ENCODE peak calls at places on chromosomes 16 and 17, in six cellular contexts. O is PC-3; C is lower lobe of right lung; M is bronchial epithelial cell; R is mucosa of descending colon; G is CD4-positive, alpha-beta memory T cell. E is an unnamed sample. For H3K36me3, the result is how much of the 10 kb centered on the place peaks cover.

GRCh38 chr17:8468109-8468508 is 32.4 kb downstream of the NDEL1 start:
- DNase-seq in G (no peak), O (no peak), R (no peak), M (no peak), C (no peak), E (no peak)

GRCh38 chr16:3434373-3434772 is 8.9 kb downstream of the ZNF597 start:
- DNase-seq in O (no peak), R (no peak), G (no peak), M (no peak), C (no peak), E (no peak)

GRCh38 chr16:47887496-47887895 is 268.3 kb downstream of the ABCC12 start:
- DNase-seq in M (peak), O (peak), G (no peak), R (no peak), C (no peak), E (no peak)

GRCh38 chr16:266258-267164 is 9.2 kb downstream of the RGS11 start:
- DNase-seq in O (no peak), C (no peak), M (no peak), R (no peak), G (no peak), E (no peak)

GRCh38 chr16:89326721-89327120 is 109.2 kb downstream of the ZNF778 start:
- DNase-seq in R (peak), G (no peak), M (no peak), O (no peak), C (no peak), E (no peak)

GRCh38 chr16:75203106-75203505 is 3.9 kb downstream of the CTRB2 start:
- DNase-seq in R (no peak), C (peak), O (no peak), M (no peak), G (no peak), E (no peak)

GRCh38 chr17:77473615-77474226 is 333.0 kb downstream of the SEC14L1 start:
- DNase-seq in G (no peak), C (no peak), M (peak), O (peak), R (no peak), E (no peak)

GRCh38 chr16:1895949-1896675 is 22.1 kb downstream of the HS3ST6 start:
- DNase-seq in C (no peak), M (no peak), R (no peak), O (no peak), G (no peak), E (peak)

GRCh38 chr16:56732832-56733231 is 2.9 kb downstream of the NUP93 start:
- DNase-seq in C (no peak), R (no peak), M (no peak), G (no peak), O (no peak), E (no peak)

GRCh38 chr17:32870969-32871368 is 6.0 kb downstream of the MYO1D start:
- DNase-seq in R (no peak), C (no peak), G (no peak), O (no peak), M (no peak), E (no peak)

GRCh38 chr17:31564883-31565297 is 173.4 kb downstream of the RAB11FIP4 start:
- DNase-seq in R (no peak), C (no peak), M (no peak), O (no peak), G (no peak), E (no peak)

GRCh38 chr16:19872179-19872863 is 12.3 kb downstream of the GPRC5B start:
- DNase-seq in O (no peak), R (no peak), C (no peak), M (no peak), G (no peak), E (no peak)
- H3K36me3 ChIP-seq in O (under half), R (under half), C (under half), M (under half), G (under half), E (under half)

GRCh38 chr17:59387351-59388069 is 56.1 kb downstream of the YPEL2 start:
- DNase-seq in C (no peak), R (no peak), G (no peak), M (no peak), O (no peak), E (no peak)

GRCh38 chr17:59380474-59380873 is 49.0 kb downstream of the YPEL2 start:
- DNase-seq in C (no peak), M (no peak), G (no peak), O (no peak), R (no peak), E (no peak)

GRCh38 chr17:59388070-59388556 is 56.7 kb downstream of the YPEL2 start:
- DNase-seq in M (no peak), G (no peak), C (no peak), R (no peak), O (no peak), E (no peak)

GRCh38 chr17:59381716-59382570 is 50.5 kb downstream of the YPEL2 start:
- DNase-seq in O (no peak), M (no peak), C (no peak), G (no peak), R (peak), E (peak)

GRCh38 chr17:59383893-59384292 is 52.4 kb downstream of the YPEL2 start:
- DNase-seq in G (no peak), R (no peak), O (no peak), C (no peak), M (no peak), E (no peak)
- H3K36me3 ChIP-seq in G (under half), R (under half), O (under half), C (under half), M (under half), E (under half)

DNA sequence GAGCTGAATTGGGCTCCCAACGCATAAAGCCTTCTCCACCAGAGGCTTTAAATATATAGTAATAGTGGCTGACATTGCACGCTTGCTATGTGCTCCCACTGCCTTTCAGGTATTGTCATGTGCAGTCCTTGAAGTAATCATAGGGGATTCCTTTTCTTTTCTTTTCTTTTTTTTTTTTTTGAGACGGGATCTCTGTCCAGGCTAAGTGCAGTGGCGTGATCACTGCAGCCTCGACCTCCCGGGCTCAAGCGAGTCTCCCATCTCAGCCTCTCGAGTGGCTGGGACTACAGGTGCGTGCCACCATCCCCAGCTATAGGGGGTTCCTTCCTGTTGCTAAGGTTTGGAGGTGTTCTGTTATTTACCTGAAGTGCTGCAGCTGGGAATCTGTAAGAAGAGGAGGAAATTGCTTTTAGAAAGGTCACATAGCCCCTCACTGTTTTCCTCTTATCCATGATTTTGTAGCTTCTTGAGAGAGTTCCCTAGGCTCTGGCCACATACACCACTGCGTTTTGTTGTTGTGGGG is 845 bp downstream of the RPL27 start:
- DNase-seq in G (no peak), M (no peak), O (no peak), R (no peak), C (no peak), E (no peak)
- H3K36me3 ChIP-seq in G (under half), M (under half), O (under half), R (under half), C (under half), E (under half)

GRCh38 chr17:759964-760363 is 7.9 kb upstream of the GEMIN4 start:
- DNase-seq in R (no peak), O (no peak), M (no peak), G (no peak), C (no peak), E (no peak)

DNA sequence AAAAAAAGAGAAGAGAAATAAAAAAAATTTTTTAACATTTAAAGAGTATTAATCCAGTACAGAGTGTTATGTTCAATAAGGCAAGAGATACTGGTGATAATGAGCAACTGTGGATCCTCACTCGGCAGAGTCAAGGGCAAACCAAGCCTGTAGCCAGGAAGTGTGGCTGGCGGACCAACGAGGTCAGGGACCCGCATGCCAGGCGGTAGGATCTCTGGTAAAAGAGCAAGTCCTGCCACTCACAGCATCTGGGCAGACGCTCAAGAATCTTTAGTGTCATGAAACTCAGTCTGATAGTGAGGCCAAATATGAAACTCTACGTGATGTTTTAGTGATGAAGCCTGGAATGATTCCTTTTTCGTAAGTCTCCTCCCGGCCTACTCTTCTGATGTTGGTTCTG is 8.3 kb upstream of the GEMIN4 start:
- DNase-seq in M (no peak), O (no peak), G (no peak), R (no peak), C (no peak), E (no peak)
- H3K36me3 ChIP-seq in M (under half), O (under half), G (under half), R (under half), C (half or more), E (under half)

DNA sequence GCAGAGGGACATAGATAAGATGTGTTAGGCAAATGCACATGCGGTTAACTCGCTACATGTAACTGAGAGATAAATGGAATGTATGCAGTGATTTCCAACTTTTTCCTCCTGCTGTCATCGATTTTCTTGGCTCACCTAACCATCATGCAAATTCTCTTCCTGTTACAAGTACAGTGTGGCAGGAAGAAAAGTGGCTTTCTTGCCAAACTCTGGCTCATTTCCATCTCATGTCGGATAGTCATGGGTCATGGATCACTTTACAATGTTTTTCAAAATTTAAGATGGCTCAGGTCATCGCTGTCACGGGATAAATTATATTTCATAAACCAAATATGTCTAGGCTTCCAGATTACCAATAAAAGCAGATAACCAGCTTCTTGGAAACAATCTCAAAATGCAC is 47.8 kb downstream of the ADAMTS18 start:
- DNase-seq in G (no peak), R (no peak), M (no peak), O (no peak), C (no peak), E (no peak)
- H3K36me3 ChIP-seq in G (under half), R (under half), M (under half), O (under half), C (under half), E (under half)

DNA sequence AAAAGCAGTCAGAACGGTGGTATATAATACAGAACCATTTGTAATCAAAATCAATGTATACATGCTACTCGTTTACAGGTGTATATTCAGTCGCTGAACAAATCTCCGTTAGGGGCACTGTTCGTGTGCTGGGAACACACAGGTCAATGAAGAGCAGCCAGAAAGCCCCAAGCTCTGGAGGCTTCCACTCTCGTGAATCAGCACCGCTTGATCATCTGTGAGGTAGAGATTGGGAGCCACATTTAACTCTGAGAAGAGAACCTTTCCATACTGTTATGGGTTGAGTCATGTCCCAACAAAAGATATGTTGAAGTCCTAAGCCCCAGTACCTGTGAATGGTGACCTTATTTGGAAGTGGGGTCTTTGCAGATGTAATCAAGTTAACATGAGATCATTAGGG is 5.4 kb upstream of the CYTH1 start:
- DNase-seq in C (no peak), M (peak), O (peak), G (no peak), R (no peak), E (no peak)
- H3K36me3 ChIP-seq in C (under half), M (under half), O (under half), G (under half), R (under half), E (under half)

DNA sequence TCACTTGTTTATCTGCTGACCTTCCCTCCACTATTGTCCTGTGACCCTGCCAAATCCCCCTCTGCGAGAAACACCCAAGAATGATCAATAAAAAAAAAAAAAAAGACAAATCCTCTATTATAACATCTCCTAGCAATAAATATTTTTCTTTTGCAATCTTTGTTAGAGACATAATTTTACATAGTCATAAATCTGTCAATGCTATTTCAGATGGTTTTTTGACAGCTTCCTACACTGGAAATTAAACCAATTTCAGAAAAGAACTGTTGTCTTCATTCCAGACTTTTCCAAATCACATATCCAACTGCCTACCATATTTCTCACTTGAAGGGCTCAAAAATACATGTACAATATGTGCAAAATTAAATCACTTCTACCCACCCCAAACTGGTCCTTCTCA is 3.7 kb downstream of the METTL16 start:
- DNase-seq in R (no peak), M (no peak), C (no peak), O (no peak), G (no peak), E (no peak)
- H3K36me3 ChIP-seq in R (under half), M (under half), C (under half), O (under half), G (under half), E (under half)